ENCODE peak calls at places on chromosomes 13 and 19, in four cellular contexts. T is sigmoid colon, Y is left ventricle myocardium inferior, C is AG09319. R is an unnamed sample.
A peak's percentile ranks its signal among the peaks of the same experiment; 100 is the strongest.

GRCh38 chr13:40125336-40125735 is 469.9 kb downstream of the COG6 start:
- DNase-seq in T (no peak), Y (no peak), C (no peak), R (no peak)

GRCh38 chr13:79423801-79424642 is 18.0 kb upstream of the RBM26 start:
- DNase-seq in T (no peak), Y (no peak), C (peak; percentile 20), R (peak; percentile 77)

GRCh38 chr19:6963937-6964336 is 57.3 kb downstream of the MBD3L2B start:
- DNase-seq in T (no peak), Y (no peak), C (no peak), R (no peak)

GRCh38 chr13:110773480-110773879 is 60.0 kb downstream of the ING1 start:
- DNase-seq in T (no peak), Y (no peak), C (no peak), R (no peak)

GRCh38 chr13:93234459-93234858 is 7.9 kb downstream of the GPC6 start:
- DNase-seq in T (no peak), Y (no peak), C (no peak), R (no peak)

GRCh38 chr19:42468273-42468796 is 25.6 kb upstream of the CXCL17 start:
- DNase-seq in T (no peak), Y (no peak), C (peak; percentile 57), R (peak; percentile 69)

GRCh38 chr19:3234800-3235199 is 10.3 kb downstream of the CELF5 start:
- DNase-seq in T (no peak), Y (no peak), C (no peak), R (no peak)

GRCh38 chr13:112325941-112326645 is 50.1 kb upstream of the SPACA7 start:
- DNase-seq in T (peak; percentile 68), Y (peak; percentile 38), C (no peak), R (no peak)

GRCh38 chr13:51148223-51148951 is 37.3 kb upstream of the C13orf42 start:
- DNase-seq in T (no peak), Y (no peak), C (no peak), R (no peak)

GRCh38 chr19:41323430-41324125 is 13.6 kb downstream of the CCDC97 start:
- DNase-seq in T (peak; percentile 90), Y (peak; percentile 62), C (peak; percentile 95), R (peak; percentile 98)

GRCh38 chr19:33580026-33580644 is 41.6 kb upstream of the CHST8 start:
- DNase-seq in T (no peak), Y (no peak), C (no peak), R (no peak)

GRCh38 chr13:53250272-53250875 is 221.8 kb downstream of the OLFM4 start:
- DNase-seq in T (no peak), Y (no peak), C (peak; percentile 28), R (peak; percentile 85)

GRCh38 chr13:97353927-97354326 is 80.0 kb upstream of the RAP2A start:
- DNase-seq in T (no peak), Y (no peak), C (no peak), R (peak; percentile 43)

DNA sequence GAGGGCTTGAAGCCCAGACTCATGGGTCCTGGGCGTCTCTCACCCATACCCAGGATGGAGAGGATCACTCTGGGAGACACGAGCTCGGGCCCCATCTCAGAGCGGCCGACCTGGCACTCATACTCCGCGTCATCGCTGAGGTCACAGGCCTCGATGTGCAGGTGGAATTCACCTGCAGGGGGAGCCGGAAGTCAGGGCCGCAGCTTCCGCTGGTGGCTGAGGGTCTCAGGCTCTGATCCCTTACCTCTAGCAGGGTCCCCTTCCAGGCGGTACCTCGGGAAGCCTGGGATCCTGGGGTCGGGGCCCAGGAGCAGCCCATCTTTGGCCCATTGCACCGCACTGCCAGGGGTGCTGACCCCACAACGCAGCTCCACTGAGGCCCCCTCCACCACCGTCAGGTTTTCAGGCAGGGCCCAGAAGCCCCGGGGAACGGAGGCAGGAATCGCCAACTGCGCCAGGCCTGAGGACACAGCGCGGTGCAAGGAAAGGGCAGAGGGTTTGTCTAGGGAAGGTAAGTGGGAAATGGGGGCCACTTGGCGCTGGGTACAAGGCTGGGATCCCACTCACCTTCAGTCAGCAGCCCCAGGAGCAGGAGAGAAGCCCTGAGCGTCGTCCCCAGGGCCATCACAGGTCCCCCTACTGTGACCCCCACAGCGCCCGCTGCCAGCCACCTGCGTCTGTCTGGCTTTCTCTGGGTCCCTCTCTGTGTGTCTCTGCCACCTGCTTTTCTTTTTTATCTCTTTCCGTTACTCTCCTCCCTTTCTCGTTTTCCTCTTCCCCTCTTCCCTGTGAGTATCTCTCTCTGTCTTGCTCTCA is 883 bp downstream of the NPHS1 start:
- DNase-seq in T (no peak), Y (no peak), C (no peak), R (no peak)
- TF ChIP-seq CTCF in T (no peak), Y (no peak), C (no peak), R (no peak)

GRCh38 chr13:109698779-109699178 is 87.6 kb downstream of the IRS2 start:
- DNase-seq in T (no peak), Y (no peak), C (no peak), R (peak; percentile 74)

GRCh38 chr13:109697936-109698335 is 88.4 kb downstream of the IRS2 start:
- DNase-seq in T (no peak), Y (no peak), C (no peak), R (no peak)

GRCh38 chr13:109700176-109700575 is 86.2 kb downstream of the IRS2 start:
- DNase-seq in T (peak; percentile 84), Y (peak; percentile 83), C (peak; percentile 15), R (peak; percentile 94)

GRCh38 chr13:109703250-109703649 is 83.1 kb downstream of the IRS2 start:
- DNase-seq in T (no peak), Y (no peak), C (no peak), R (no peak)

GRCh38 chr13:109699628-109700071 is 86.7 kb downstream of the IRS2 start:
- DNase-seq in T (no peak), Y (no peak), C (no peak), R (no peak)
- TF ChIP-seq CTCF in T (no peak), Y (no peak), C (no peak), R (no peak)

DNA sequence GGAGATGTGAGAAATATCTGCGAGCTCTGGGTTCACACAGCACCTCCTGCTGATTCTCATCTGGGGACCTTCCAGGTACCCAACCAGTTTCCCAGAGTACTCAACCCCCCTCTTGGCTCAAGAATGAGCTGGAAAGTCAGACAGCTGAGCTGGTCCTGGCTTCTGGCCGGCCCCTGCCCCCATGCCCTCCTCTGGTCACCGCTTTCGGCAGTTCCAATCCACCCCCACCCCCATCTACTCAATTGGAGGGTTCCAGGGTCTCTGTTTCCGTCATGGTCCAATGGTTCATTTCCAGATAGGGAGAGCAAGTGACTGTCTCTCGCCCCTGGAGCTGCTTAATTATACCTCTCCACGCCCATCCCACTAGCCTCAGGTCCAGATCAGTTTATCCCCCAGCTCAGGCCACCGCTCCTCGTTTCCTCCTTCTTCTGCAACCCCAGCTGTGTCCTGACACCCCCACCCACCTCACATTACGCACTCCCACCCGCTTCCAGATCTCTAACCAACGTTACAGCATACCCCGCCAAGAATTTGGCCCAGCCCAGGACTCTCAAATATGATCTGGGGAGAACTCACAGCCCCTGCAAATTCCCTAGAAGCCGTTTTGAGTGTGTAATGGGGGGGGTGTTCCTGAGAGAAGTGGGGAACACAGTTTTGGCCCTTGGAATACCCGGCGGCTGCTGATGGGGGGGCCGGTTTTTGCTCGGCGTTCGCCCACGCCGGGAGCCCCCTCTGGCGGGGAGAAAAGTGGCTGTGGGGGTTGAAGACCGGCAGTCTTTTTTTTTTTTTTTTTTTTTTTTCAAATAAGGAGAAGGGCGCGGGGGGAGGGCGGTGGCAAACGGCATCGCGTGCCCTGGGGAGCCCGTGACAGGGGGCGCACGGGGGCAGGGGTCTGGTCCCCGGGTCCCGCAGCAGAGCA is 1.8 kb upstream of the PDE4A start:
- DNase-seq in T (no peak), Y (no peak), C (no peak), R (peak; percentile 29)
- TF ChIP-seq CTCF in T (no peak), Y (no peak), C (peak; percentile 9), R (peak; percentile 40)

GRCh38 chr13:19890030-19890429 is 26.6 kb upstream of the ZMYM5 start:
- DNase-seq in T (no peak), Y (no peak), C (no peak), R (no peak)

DNA sequence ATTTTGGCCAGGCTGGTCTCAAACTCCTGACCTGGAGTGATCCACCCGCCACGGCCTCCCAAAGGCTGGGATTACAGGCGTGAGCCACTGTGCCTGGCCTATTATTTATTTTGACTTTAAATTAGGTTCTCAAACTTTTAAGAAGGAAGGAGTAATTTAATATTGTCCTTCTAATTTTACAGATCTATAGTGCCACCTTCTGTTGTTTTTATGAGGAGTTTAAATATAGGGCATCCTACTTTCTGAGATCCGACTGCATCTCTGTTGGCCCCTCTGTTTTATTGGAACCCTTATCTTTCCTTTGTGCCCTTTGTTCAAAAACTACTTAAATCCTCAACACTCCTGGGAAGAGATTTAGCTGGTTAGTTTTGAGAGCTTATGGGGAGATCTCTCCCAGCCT is 25.4 kb upstream of the ZMYM5 start:
- DNase-seq in T (no peak), Y (no peak), C (no peak), R (peak; percentile 55)
- TF ChIP-seq CTCF in T (no peak), Y (peak; percentile 47), C (peak; percentile 23), R (peak; percentile 35)

DNA sequence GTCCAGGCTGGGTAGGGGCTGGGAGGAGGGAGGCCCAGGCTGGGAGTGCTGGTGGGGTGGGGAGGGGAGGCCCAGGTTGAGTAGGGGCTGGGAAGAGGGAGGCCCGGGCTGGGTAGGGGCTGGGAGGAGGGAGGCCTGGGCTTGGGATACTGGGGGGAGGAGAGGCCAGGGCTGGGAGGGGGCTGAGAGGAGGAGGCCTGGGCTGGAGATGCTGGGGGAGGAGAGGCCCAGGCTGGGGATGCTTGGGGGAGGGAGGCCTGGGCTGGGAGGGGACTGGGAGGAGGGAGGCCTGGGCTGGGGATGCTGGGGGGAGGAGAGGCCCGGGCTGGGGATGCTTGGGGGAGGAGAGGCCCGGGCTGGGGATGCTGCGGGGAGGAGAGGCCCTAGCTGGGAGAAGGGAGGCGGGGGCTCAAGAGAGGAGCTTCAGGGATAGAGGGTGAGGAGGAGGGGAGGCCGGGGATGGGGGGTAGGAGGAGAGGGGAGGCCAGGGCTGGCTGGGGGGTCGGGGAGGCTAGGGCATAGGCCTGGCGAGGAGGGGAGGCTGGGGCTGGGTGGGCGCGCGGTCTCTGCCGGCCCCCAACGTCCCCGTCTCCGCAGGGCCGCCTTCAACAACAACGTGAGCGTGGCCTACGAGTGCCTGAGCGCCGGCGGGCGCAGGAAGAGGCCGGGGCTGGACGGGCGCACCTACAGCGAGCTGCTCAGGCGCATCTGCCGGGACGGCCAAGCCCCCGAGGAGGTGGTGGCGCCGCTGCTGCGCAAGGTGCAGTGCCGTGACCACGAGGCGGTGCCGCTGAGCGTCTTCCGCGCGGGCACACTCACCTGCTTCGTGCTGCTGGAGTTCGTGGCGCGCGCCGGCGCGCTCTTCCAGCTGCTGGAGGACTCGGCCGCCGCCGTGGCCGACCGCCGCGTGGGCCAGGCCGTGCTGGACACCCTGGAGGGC is 11.3 kb downstream of the TPGS1 start:
- DNase-seq in T (peak; percentile 71), Y (no peak), C (no peak), R (no peak)
- TF ChIP-seq CTCF in T (no peak), Y (no peak), C (no peak), R (no peak)

DNA sequence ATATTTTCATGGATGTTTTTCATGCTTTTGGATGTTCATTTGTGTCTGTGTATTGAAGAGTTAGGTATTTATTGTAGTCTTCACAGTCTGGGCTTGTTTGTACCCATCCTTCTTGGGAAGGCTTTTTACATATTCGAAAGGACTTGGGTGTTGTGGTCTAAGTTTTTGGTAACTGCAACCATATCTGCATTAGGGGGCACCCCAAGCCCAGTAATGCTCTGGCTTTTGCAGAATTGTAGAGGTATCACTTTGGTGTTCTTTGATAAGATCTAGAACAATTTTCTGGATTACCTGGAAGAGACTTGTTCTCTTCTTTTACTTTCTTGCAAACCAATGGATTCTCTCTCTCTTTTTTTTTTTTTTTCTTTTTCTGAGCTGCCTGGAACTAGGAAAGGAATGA is 581.3 kb downstream of the DACH1 start:
- DNase-seq in T (no peak), Y (no peak), C (no peak), R (peak; percentile 13)
- TF ChIP-seq CTCF in T (no peak), Y (peak; percentile 45), C (peak; percentile 6), R (peak; percentile 29)

GRCh38 chr13:70357031-70357430 is 248.8 kb upstream of the KLHL1 start:
- DNase-seq in T (no peak), Y (no peak), C (no peak), R (no peak)
- TF ChIP-seq CTCF in T (no peak), Y (no peak), C (no peak), R (no peak)